ENCODE peak calls at places on chromosomes 7 and 10, in five cellular contexts. One of them, this sample, is unnamed.

GRCh38 chr10:131899695-131900349 is 986 bp upstream of the PPP2R2D start:
- DNase-seq in CD8-positive, alpha-beta T cell: no peak
- DNase-seq in sigmoid colon: peak
- DNase-seq in psoas muscle: no peak
- DNase-seq in right lobe of liver: no peak
- DNase-seq in this sample: no peak

GRCh38 chr7:5630670-5631069 is 150.8 kb downstream of the RNF216 start:
- DNase-seq in CD8-positive, alpha-beta T cell: peak
- DNase-seq in sigmoid colon: no peak
- DNase-seq in psoas muscle: peak
- DNase-seq in right lobe of liver: no peak
- DNase-seq in this sample: no peak

GRCh38 chr7:27167170-27167505 is 1.8 kb upstream of the HOXA9 start:
- DNase-seq in CD8-positive, alpha-beta T cell: no peak
- DNase-seq in sigmoid colon: peak
- DNase-seq in psoas muscle: peak
- DNase-seq in right lobe of liver: peak
- DNase-seq in this sample: no peak

GRCh38 chr7:135708041-135708440 is 19.9 kb downstream of the SLC13A4 start:
- DNase-seq in CD8-positive, alpha-beta T cell: no peak
- DNase-seq in sigmoid colon: no peak
- DNase-seq in psoas muscle: no peak
- DNase-seq in right lobe of liver: no peak
- DNase-seq in this sample: no peak

GRCh38 chr10:66888237-66888636 is 37.6 kb upstream of the LRRTM3 start:
- DNase-seq in CD8-positive, alpha-beta T cell: no peak
- DNase-seq in sigmoid colon: no peak
- DNase-seq in psoas muscle: no peak
- DNase-seq in right lobe of liver: no peak
- DNase-seq in this sample: no peak

GRCh38 chr10:78507761-78508160 is 474.1 kb downstream of the RPS24 start:
- DNase-seq in CD8-positive, alpha-beta T cell: no peak
- DNase-seq in sigmoid colon: peak
- DNase-seq in psoas muscle: no peak
- DNase-seq in right lobe of liver: no peak
- DNase-seq in this sample: no peak

GRCh38 chr10:63603709-63604445 is 82.7 kb downstream of the REEP3 start:
- DNase-seq in CD8-positive, alpha-beta T cell: no peak
- DNase-seq in sigmoid colon: no peak
- DNase-seq in psoas muscle: no peak
- DNase-seq in right lobe of liver: no peak
- DNase-seq in this sample: no peak

GRCh38 chr7:131556055-131556911 is at the start of gene PODXL:
- DNase-seq in CD8-positive, alpha-beta T cell: peak
- DNase-seq in sigmoid colon: peak
- DNase-seq in psoas muscle: peak
- DNase-seq in right lobe of liver: peak
- DNase-seq in this sample: peak

GRCh38 chr7:55210716-55211115 is 154.4 kb upstream of the LANCL2 start:
- DNase-seq in CD8-positive, alpha-beta T cell: no peak
- DNase-seq in sigmoid colon: no peak
- DNase-seq in psoas muscle: no peak
- DNase-seq in right lobe of liver: no peak
- DNase-seq in this sample: no peak

GRCh38 chr10:98125940-98126631 is 8.4 kb upstream of the R3HCC1L start:
- DNase-seq in CD8-positive, alpha-beta T cell: no peak
- DNase-seq in sigmoid colon: no peak
- DNase-seq in psoas muscle: no peak
- DNase-seq in right lobe of liver: no peak
- DNase-seq in this sample: no peak

GRCh38 chr7:120792861-120793130 is 65.1 kb downstream of the TSPAN12 start:
- DNase-seq in CD8-positive, alpha-beta T cell: no peak
- DNase-seq in sigmoid colon: no peak
- DNase-seq in psoas muscle: no peak
- DNase-seq in right lobe of liver: no peak
- DNase-seq in this sample: no peak

GRCh38 chr7:76383089-76383944 is 24.5 kb upstream of the YWHAG start:
- DNase-seq in CD8-positive, alpha-beta T cell: no peak
- DNase-seq in sigmoid colon: no peak
- DNase-seq in psoas muscle: no peak
- DNase-seq in right lobe of liver: no peak
- DNase-seq in this sample: no peak

GRCh38 chr7:132400667-132401142 is 175.6 kb downstream of the PLXNA4 start:
- DNase-seq in CD8-positive, alpha-beta T cell: no peak
- DNase-seq in sigmoid colon: peak
- DNase-seq in psoas muscle: peak
- DNase-seq in right lobe of liver: no peak
- DNase-seq in this sample: no peak

GRCh38 chr10:25467861-25468260 is 293.1 kb downstream of the GPR158 start:
- DNase-seq in CD8-positive, alpha-beta T cell: no peak
- DNase-seq in sigmoid colon: no peak
- DNase-seq in psoas muscle: no peak
- DNase-seq in right lobe of liver: no peak
- DNase-seq in this sample: no peak

GRCh38 chr10:63217120-63217605 is 84.0 kb downstream of the NRBF2 start:
- DNase-seq in CD8-positive, alpha-beta T cell: no peak
- DNase-seq in sigmoid colon: no peak
- DNase-seq in psoas muscle: no peak
- DNase-seq in right lobe of liver: no peak
- DNase-seq in this sample: no peak

GRCh38 chr7:75776295-75776971 is 4.4 kb upstream of the CCL26 start:
- DNase-seq in CD8-positive, alpha-beta T cell: peak
- DNase-seq in sigmoid colon: no peak
- DNase-seq in psoas muscle: no peak
- DNase-seq in right lobe of liver: no peak
- DNase-seq in this sample: no peak

GRCh38 chr10:133135116-133135465 is 24.9 kb upstream of the KNDC1 start:
- DNase-seq in CD8-positive, alpha-beta T cell: no peak
- DNase-seq in sigmoid colon: no peak
- DNase-seq in psoas muscle: peak
- DNase-seq in right lobe of liver: peak
- DNase-seq in this sample: no peak

GRCh38 chr7:24316340-24316739 is 32.4 kb downstream of the NPY start:
- DNase-seq in CD8-positive, alpha-beta T cell: no peak
- DNase-seq in sigmoid colon: no peak
- DNase-seq in psoas muscle: no peak
- DNase-seq in right lobe of liver: no peak
- DNase-seq in this sample: no peak

GRCh38 chr7:24319209-24319608 is 35.2 kb downstream of the NPY start:
- DNase-seq in CD8-positive, alpha-beta T cell: no peak
- DNase-seq in sigmoid colon: no peak
- DNase-seq in psoas muscle: no peak
- DNase-seq in right lobe of liver: no peak
- DNase-seq in this sample: no peak

GRCh38 chr7:24323961-24324480 is 40.0 kb downstream of the NPY start:
- DNase-seq in CD8-positive, alpha-beta T cell: no peak
- DNase-seq in sigmoid colon: no peak
- DNase-seq in psoas muscle: no peak
- DNase-seq in right lobe of liver: no peak
- DNase-seq in this sample: no peak

GRCh38 chr7:24313777-24314176 is 29.8 kb downstream of the NPY start:
- DNase-seq in CD8-positive, alpha-beta T cell: no peak
- DNase-seq in sigmoid colon: no peak
- DNase-seq in psoas muscle: no peak
- DNase-seq in right lobe of liver: no peak
- DNase-seq in this sample: no peak

DNA sequence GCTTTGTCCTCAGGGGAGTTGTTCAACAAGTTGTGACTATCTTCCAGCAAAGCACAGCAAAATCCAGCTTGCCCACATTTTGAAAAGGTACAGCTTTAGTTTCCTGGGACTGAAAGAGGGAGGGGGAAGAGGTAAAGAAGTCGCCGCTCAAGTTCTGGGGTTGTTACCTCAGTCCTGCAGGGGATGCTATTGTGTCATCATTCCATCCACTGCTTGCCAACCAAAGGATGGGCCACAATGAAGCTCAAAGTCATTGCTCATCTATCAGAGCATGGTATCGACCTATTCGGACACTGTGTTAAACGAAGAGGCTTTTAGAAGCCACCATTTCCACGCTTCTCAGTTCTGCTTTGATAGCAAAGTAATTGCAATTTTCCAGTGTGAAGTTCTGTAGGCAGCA is 34.3 kb downstream of the NPY start:
- DNase-seq in CD8-positive, alpha-beta T cell: no peak
- DNase-seq in sigmoid colon: no peak
- DNase-seq in psoas muscle: no peak
- DNase-seq in right lobe of liver: no peak
- DNase-seq in this sample: no peak
- TF ChIP-seq CTCF in CD8-positive, alpha-beta T cell: no peak
- TF ChIP-seq CTCF in sigmoid colon: no peak
- TF ChIP-seq CTCF in psoas muscle: peak
- TF ChIP-seq CTCF in right lobe of liver: peak
- TF ChIP-seq CTCF in this sample: no peak

GRCh38 chr7:130350945-130351663 is 6.5 kb downstream of the CPA5 start:
- DNase-seq in CD8-positive, alpha-beta T cell: no peak
- DNase-seq in sigmoid colon: no peak
- DNase-seq in psoas muscle: no peak
- DNase-seq in right lobe of liver: no peak
- DNase-seq in this sample: no peak

GRCh38 chr7:130349911-130350782 is 5.5 kb downstream of the CPA5 start:
- DNase-seq in CD8-positive, alpha-beta T cell: no peak
- DNase-seq in sigmoid colon: no peak
- DNase-seq in psoas muscle: no peak
- DNase-seq in right lobe of liver: no peak
- DNase-seq in this sample: no peak

GRCh38 chr7:130352335-130353074 is 7.9 kb downstream of the CPA5 start:
- DNase-seq in CD8-positive, alpha-beta T cell: no peak
- DNase-seq in sigmoid colon: no peak
- DNase-seq in psoas muscle: no peak
- DNase-seq in right lobe of liver: no peak
- DNase-seq in this sample: no peak

GRCh38 chr7:130353196-130353595 is 8.6 kb downstream of the CPA5 start:
- DNase-seq in CD8-positive, alpha-beta T cell: no peak
- DNase-seq in sigmoid colon: no peak
- DNase-seq in psoas muscle: no peak
- DNase-seq in right lobe of liver: no peak
- DNase-seq in this sample: no peak

DNA sequence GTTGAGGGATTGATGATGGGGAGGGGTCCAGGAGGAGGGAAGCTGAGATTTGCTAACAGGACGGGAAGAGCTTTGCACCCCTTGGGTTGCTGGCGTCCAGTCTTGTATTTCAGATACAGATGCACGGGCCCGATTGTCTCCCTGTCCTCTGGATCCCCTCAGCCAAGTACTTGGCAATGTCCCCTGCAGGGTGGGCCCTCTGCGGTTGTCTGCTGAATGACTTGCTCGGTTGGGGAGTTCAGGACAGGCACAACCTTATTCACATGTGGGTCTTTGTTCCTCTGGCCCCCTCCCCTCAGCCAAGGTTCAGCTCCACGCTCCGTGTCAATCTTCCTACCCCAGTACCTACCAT is 7.0 kb downstream of the CPA5 start:
- DNase-seq in CD8-positive, alpha-beta T cell: no peak
- DNase-seq in sigmoid colon: no peak
- DNase-seq in psoas muscle: no peak
- DNase-seq in right lobe of liver: no peak
- DNase-seq in this sample: no peak
- H3K4me3 ChIP-seq in CD8-positive, alpha-beta T cell: no peak
- H3K4me3 ChIP-seq in sigmoid colon: no peak
- H3K4me3 ChIP-seq in psoas muscle: no peak
- H3K4me3 ChIP-seq in right lobe of liver: no peak
- H3K4me3 ChIP-seq in this sample: no peak

GRCh38 chr7:129825005-129825553 is 127.7 kb downstream of the UBE2H start:
- DNase-seq in CD8-positive, alpha-beta T cell: peak
- DNase-seq in sigmoid colon: peak
- DNase-seq in psoas muscle: peak
- DNase-seq in right lobe of liver: peak
- DNase-seq in this sample: peak

GRCh38 chr7:129828078-129828762 is 124.5 kb downstream of the UBE2H start:
- DNase-seq in CD8-positive, alpha-beta T cell: no peak
- DNase-seq in sigmoid colon: no peak
- DNase-seq in psoas muscle: no peak
- DNase-seq in right lobe of liver: no peak
- DNase-seq in this sample: no peak

GRCh38 chr7:129824291-129825004 is 128.3 kb downstream of the UBE2H start:
- DNase-seq in CD8-positive, alpha-beta T cell: no peak
- DNase-seq in sigmoid colon: no peak
- DNase-seq in psoas muscle: no peak
- DNase-seq in right lobe of liver: no peak
- DNase-seq in this sample: no peak

GRCh38 chr7:129827467-129827990 is 125.2 kb downstream of the UBE2H start:
- DNase-seq in CD8-positive, alpha-beta T cell: no peak
- DNase-seq in sigmoid colon: no peak
- DNase-seq in psoas muscle: no peak
- DNase-seq in right lobe of liver: no peak
- DNase-seq in this sample: no peak

GRCh38 chr7:129825554-129826267 is 127.0 kb downstream of the UBE2H start:
- DNase-seq in CD8-positive, alpha-beta T cell: peak
- DNase-seq in sigmoid colon: peak
- DNase-seq in psoas muscle: peak
- DNase-seq in right lobe of liver: peak
- DNase-seq in this sample: peak
- TF ChIP-seq CTCF in CD8-positive, alpha-beta T cell: peak
- TF ChIP-seq CTCF in sigmoid colon: no peak
- TF ChIP-seq CTCF in psoas muscle: peak
- TF ChIP-seq CTCF in right lobe of liver: peak
- TF ChIP-seq CTCF in this sample: peak

GRCh38 chr10:125161570-125162139 is 1.3 kb upstream of the CTBP2 start:
- DNase-seq in CD8-positive, alpha-beta T cell: no peak
- DNase-seq in sigmoid colon: no peak
- DNase-seq in psoas muscle: peak
- DNase-seq in right lobe of liver: no peak
- DNase-seq in this sample: peak
- H3K4me3 ChIP-seq in CD8-positive, alpha-beta T cell: no peak
- H3K4me3 ChIP-seq in sigmoid colon: peak
- H3K4me3 ChIP-seq in psoas muscle: peak
- H3K4me3 ChIP-seq in right lobe of liver: peak
- H3K4me3 ChIP-seq in this sample: peak

DNA sequence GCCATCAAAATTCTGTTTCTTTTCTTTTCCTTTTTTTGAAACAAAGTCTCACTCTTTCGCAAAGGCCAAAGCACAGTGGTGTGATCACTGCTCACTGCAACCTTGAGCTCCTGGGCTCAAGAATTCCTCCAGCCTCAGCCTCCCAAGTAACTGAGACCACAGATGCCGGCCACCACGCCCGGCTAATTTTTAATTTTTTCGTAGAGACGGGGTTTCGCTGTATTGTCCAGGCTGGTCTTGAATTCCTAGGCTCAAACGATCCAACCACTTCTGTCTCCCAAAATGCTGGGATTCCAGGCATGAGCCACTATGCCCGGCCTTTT is 25.7 kb upstream of the TRIM56 start:
- DNase-seq in CD8-positive, alpha-beta T cell: no peak
- DNase-seq in sigmoid colon: no peak
- DNase-seq in psoas muscle: no peak
- DNase-seq in right lobe of liver: no peak
- DNase-seq in this sample: no peak
- TF ChIP-seq CTCF in CD8-positive, alpha-beta T cell: peak
- TF ChIP-seq CTCF in sigmoid colon: no peak
- TF ChIP-seq CTCF in psoas muscle: no peak
- TF ChIP-seq CTCF in right lobe of liver: no peak
- TF ChIP-seq CTCF in this sample: no peak

DNA sequence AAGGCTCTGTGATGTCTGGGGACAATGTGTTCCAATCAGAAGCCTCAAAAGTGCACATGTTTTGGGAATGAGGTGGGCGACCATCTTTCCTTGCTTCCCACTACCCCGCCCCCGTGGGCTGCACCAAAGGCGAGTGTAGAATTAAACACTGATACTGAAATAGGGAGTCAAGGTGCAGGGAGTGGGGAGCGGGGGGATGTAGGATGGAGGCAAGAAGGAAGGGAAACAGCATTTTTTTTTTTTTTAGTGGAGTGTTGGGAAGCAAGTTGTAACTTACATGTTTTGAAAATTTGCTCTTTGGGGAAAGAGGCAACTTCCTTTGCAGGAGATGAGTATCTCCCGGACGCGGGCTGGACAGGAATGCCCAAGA is 484 bp upstream of the DLX5 start:
- DNase-seq in CD8-positive, alpha-beta T cell: no peak
- DNase-seq in sigmoid colon: no peak
- DNase-seq in psoas muscle: no peak
- DNase-seq in right lobe of liver: no peak
- DNase-seq in this sample: no peak
- H3K4me3 ChIP-seq in CD8-positive, alpha-beta T cell: no peak
- H3K4me3 ChIP-seq in sigmoid colon: peak
- H3K4me3 ChIP-seq in psoas muscle: no peak
- H3K4me3 ChIP-seq in right lobe of liver: no peak
- H3K4me3 ChIP-seq in this sample: peak

This sample was measured in dorsolateral prefrontal cortex.